ENCODE peak calls at places on chromosome 12, in eight cellular contexts. One of them, this sample, is unnamed.

GRCh38 chr12:87687362-87687761 is 341.8 kb downstream of the C12orf50 start:
- DNase-seq in left ventricle myocardium inferior: no peak
- DNase-seq in IMR-90: peak
- DNase-seq in dorsolateral prefrontal cortex: no peak
- DNase-seq in CD8-positive, alpha-beta T cell: no peak
- DNase-seq in A549: no peak
- DNase-seq in naive thymus-derived CD4-positive, alpha-beta T cell: no peak
- DNase-seq in endodermal cell: peak
- DNase-seq in this sample: no peak

GRCh38 chr12:12582895-12583303 is 20.2 kb upstream of the DUSP16 start:
- DNase-seq in left ventricle myocardium inferior: no peak
- DNase-seq in IMR-90: peak
- DNase-seq in dorsolateral prefrontal cortex: no peak
- DNase-seq in CD8-positive, alpha-beta T cell: no peak
- DNase-seq in A549: peak
- DNase-seq in naive thymus-derived CD4-positive, alpha-beta T cell: no peak
- DNase-seq in endodermal cell: no peak
- DNase-seq in this sample: no peak

GRCh38 chr12:65229441-65229840 is 49.0 kb upstream of the MSRB3 start:
- DNase-seq in left ventricle myocardium inferior: no peak
- DNase-seq in IMR-90: peak
- DNase-seq in dorsolateral prefrontal cortex: no peak
- DNase-seq in CD8-positive, alpha-beta T cell: no peak
- DNase-seq in A549: no peak
- DNase-seq in naive thymus-derived CD4-positive, alpha-beta T cell: no peak
- DNase-seq in endodermal cell: no peak
- DNase-seq in this sample: no peak

GRCh38 chr12:2732290-2732689 is 62.5 kb upstream of the FKBP4 start:
- DNase-seq in left ventricle myocardium inferior: no peak
- DNase-seq in IMR-90: no peak
- DNase-seq in dorsolateral prefrontal cortex: no peak
- DNase-seq in CD8-positive, alpha-beta T cell: no peak
- DNase-seq in A549: no peak
- DNase-seq in naive thymus-derived CD4-positive, alpha-beta T cell: no peak
- DNase-seq in endodermal cell: no peak
- DNase-seq in this sample: no peak

GRCh38 chr12:57896437-57897201 is 44.7 kb upstream of the ATP23 start:
- DNase-seq in left ventricle myocardium inferior: peak
- DNase-seq in IMR-90: peak
- DNase-seq in dorsolateral prefrontal cortex: peak
- DNase-seq in CD8-positive, alpha-beta T cell: no peak
- DNase-seq in A549: peak
- DNase-seq in naive thymus-derived CD4-positive, alpha-beta T cell: peak
- DNase-seq in endodermal cell: peak
- DNase-seq in this sample: no peak

GRCh38 chr12:52519826-52520662 is at the start of gene KRT5:
- DNase-seq in left ventricle myocardium inferior: no peak
- DNase-seq in IMR-90: no peak
- DNase-seq in dorsolateral prefrontal cortex: no peak
- DNase-seq in CD8-positive, alpha-beta T cell: no peak
- DNase-seq in A549: no peak
- DNase-seq in naive thymus-derived CD4-positive, alpha-beta T cell: no peak
- DNase-seq in endodermal cell: peak
- DNase-seq in this sample: no peak

GRCh38 chr12:77615331-77615730 is 215.4 kb upstream of the NAV3 start:
- DNase-seq in left ventricle myocardium inferior: no peak
- DNase-seq in IMR-90: no peak
- DNase-seq in dorsolateral prefrontal cortex: no peak
- DNase-seq in CD8-positive, alpha-beta T cell: no peak
- DNase-seq in A549: no peak
- DNase-seq in naive thymus-derived CD4-positive, alpha-beta T cell: no peak
- DNase-seq in endodermal cell: peak
- DNase-seq in this sample: no peak

GRCh38 chr12:70271025-70271424 is 27.8 kb downstream of the CNOT2 start:
- DNase-seq in left ventricle myocardium inferior: no peak
- DNase-seq in IMR-90: no peak
- DNase-seq in dorsolateral prefrontal cortex: no peak
- DNase-seq in CD8-positive, alpha-beta T cell: no peak
- DNase-seq in A549: no peak
- DNase-seq in naive thymus-derived CD4-positive, alpha-beta T cell: no peak
- DNase-seq in endodermal cell: no peak
- DNase-seq in this sample: no peak

GRCh38 chr12:32139064-32139421 is 32.4 kb downstream of the BICD1 start:
- DNase-seq in left ventricle myocardium inferior: no peak
- DNase-seq in IMR-90: peak
- DNase-seq in dorsolateral prefrontal cortex: no peak
- DNase-seq in CD8-positive, alpha-beta T cell: peak
- DNase-seq in A549: no peak
- DNase-seq in naive thymus-derived CD4-positive, alpha-beta T cell: peak
- DNase-seq in endodermal cell: peak
- DNase-seq in this sample: no peak

GRCh38 chr12:73964641-73965040 is 573.0 kb upstream of the ATXN7L3B start:
- DNase-seq in left ventricle myocardium inferior: no peak
- DNase-seq in IMR-90: no peak
- DNase-seq in dorsolateral prefrontal cortex: no peak
- DNase-seq in CD8-positive, alpha-beta T cell: no peak
- DNase-seq in A549: no peak
- DNase-seq in naive thymus-derived CD4-positive, alpha-beta T cell: no peak
- DNase-seq in endodermal cell: no peak
- DNase-seq in this sample: no peak

GRCh38 chr12:124493809-124494750 is 73.3 kb downstream of the NCOR2 start:
- DNase-seq in left ventricle myocardium inferior: no peak
- DNase-seq in IMR-90: no peak
- DNase-seq in dorsolateral prefrontal cortex: no peak
- DNase-seq in CD8-positive, alpha-beta T cell: no peak
- DNase-seq in A549: no peak
- DNase-seq in naive thymus-derived CD4-positive, alpha-beta T cell: no peak
- DNase-seq in endodermal cell: no peak
- DNase-seq in this sample: no peak

GRCh38 chr12:95959107-95959506 is 16.0 kb downstream of the AMDHD1 start:
- DNase-seq in left ventricle myocardium inferior: no peak
- DNase-seq in IMR-90: peak
- DNase-seq in dorsolateral prefrontal cortex: no peak
- DNase-seq in CD8-positive, alpha-beta T cell: no peak
- DNase-seq in A549: peak
- DNase-seq in naive thymus-derived CD4-positive, alpha-beta T cell: no peak
- DNase-seq in endodermal cell: peak
- DNase-seq in this sample: no peak

GRCh38 chr12:96219700-96220206 is 25.6 kb downstream of the ELK3 start:
- DNase-seq in left ventricle myocardium inferior: no peak
- DNase-seq in IMR-90: peak
- DNase-seq in dorsolateral prefrontal cortex: no peak
- DNase-seq in CD8-positive, alpha-beta T cell: no peak
- DNase-seq in A549: peak
- DNase-seq in naive thymus-derived CD4-positive, alpha-beta T cell: no peak
- DNase-seq in endodermal cell: peak
- DNase-seq in this sample: no peak

GRCh38 chr12:101053203-101053602 is 156.8 kb downstream of the SLC5A8 start:
- DNase-seq in left ventricle myocardium inferior: no peak
- DNase-seq in IMR-90: no peak
- DNase-seq in dorsolateral prefrontal cortex: no peak
- DNase-seq in CD8-positive, alpha-beta T cell: no peak
- DNase-seq in A549: no peak
- DNase-seq in naive thymus-derived CD4-positive, alpha-beta T cell: no peak
- DNase-seq in endodermal cell: no peak
- DNase-seq in this sample: no peak

GRCh38 chr12:117318591-117318990 is 42.8 kb downstream of the NOS1 start:
- DNase-seq in left ventricle myocardium inferior: no peak
- DNase-seq in IMR-90: no peak
- DNase-seq in dorsolateral prefrontal cortex: peak
- DNase-seq in CD8-positive, alpha-beta T cell: no peak
- DNase-seq in A549: no peak
- DNase-seq in naive thymus-derived CD4-positive, alpha-beta T cell: no peak
- DNase-seq in endodermal cell: no peak
- DNase-seq in this sample: no peak

GRCh38 chr12:89251326-89252237 is 100.7 kb downstream of the DUSP6 start:
- DNase-seq in left ventricle myocardium inferior: no peak
- DNase-seq in IMR-90: no peak
- DNase-seq in dorsolateral prefrontal cortex: no peak
- DNase-seq in CD8-positive, alpha-beta T cell: no peak
- DNase-seq in A549: no peak
- DNase-seq in naive thymus-derived CD4-positive, alpha-beta T cell: no peak
- DNase-seq in endodermal cell: no peak
- DNase-seq in this sample: no peak

DNA sequence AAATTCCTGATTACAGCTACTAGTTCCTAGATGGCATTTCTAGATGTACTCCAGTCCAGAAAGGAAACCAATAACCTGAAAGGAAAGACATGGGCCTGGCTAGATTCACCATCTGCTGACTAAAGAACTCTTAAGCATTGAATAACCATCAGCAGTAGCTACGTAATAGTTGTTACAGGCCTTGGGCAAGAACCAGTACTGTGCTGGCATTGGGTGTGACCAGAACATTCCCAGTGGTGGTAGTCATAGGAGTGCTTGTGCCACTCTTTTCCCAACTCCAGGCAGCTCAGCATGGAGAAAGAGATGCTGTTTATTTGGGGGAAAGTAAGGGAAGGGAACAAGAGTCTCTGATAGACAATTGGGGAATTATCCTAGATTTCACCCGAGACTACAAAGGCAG is 333.3 kb downstream of the SLC16A7 start:
- DNase-seq in left ventricle myocardium inferior: no peak
- DNase-seq in IMR-90: peak
- DNase-seq in dorsolateral prefrontal cortex: no peak
- DNase-seq in CD8-positive, alpha-beta T cell: no peak
- DNase-seq in A549: no peak
- DNase-seq in naive thymus-derived CD4-positive, alpha-beta T cell: no peak
- DNase-seq in endodermal cell: no peak
- DNase-seq in this sample: no peak
- H3K4me3 ChIP-seq in left ventricle myocardium inferior: no peak
- H3K4me3 ChIP-seq in IMR-90: no peak
- H3K4me3 ChIP-seq in dorsolateral prefrontal cortex: no peak
- H3K4me3 ChIP-seq in CD8-positive, alpha-beta T cell: no peak
- H3K4me3 ChIP-seq in A549: no peak
- H3K4me3 ChIP-seq in naive thymus-derived CD4-positive, alpha-beta T cell: no peak
- H3K4me3 ChIP-seq in endodermal cell: no peak
- H3K4me3 ChIP-seq in this sample: no peak

DNA sequence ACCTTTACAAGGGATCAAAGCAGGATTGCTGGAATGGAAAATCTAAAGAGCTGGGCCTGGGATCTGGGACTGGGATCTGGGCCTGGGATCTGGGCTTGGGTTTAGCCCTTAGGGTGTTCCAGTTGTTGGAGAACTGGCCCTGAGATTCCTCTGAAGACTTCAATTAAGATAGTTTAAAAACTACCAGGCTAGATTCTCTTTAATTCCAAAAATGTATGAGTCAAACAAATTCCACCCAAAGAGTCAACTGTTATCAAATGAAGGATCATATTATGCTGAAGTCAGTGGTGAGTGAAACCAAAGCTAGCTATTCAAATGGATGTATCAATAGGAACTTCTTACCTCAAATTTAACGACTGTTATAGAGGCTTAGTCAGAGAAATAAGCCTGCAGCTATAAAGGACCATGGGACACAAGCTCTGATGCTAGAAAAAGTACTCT is 40.5 kb downstream of the LIMA1 start:
- DNase-seq in left ventricle myocardium inferior: no peak
- DNase-seq in IMR-90: peak
- DNase-seq in dorsolateral prefrontal cortex: no peak
- DNase-seq in CD8-positive, alpha-beta T cell: no peak
- DNase-seq in A549: no peak
- DNase-seq in naive thymus-derived CD4-positive, alpha-beta T cell: no peak
- DNase-seq in endodermal cell: no peak
- DNase-seq in this sample: no peak
- H3K27ac ChIP-seq in left ventricle myocardium inferior: peak
- H3K27ac ChIP-seq in IMR-90: peak
- H3K27ac ChIP-seq in dorsolateral prefrontal cortex: no peak
- H3K27ac ChIP-seq in CD8-positive, alpha-beta T cell: no peak
- H3K27ac ChIP-seq in A549: peak
- H3K27ac ChIP-seq in naive thymus-derived CD4-positive, alpha-beta T cell: no peak
- H3K27ac ChIP-seq in endodermal cell: no peak
- H3K27ac ChIP-seq in this sample: no peak

GRCh38 chr12:110244829-110245228 is 36.2 kb upstream of the ATP2A2 start:
- DNase-seq in left ventricle myocardium inferior: peak
- DNase-seq in IMR-90: no peak
- DNase-seq in dorsolateral prefrontal cortex: no peak
- DNase-seq in CD8-positive, alpha-beta T cell: no peak
- DNase-seq in A549: no peak
- DNase-seq in naive thymus-derived CD4-positive, alpha-beta T cell: no peak
- DNase-seq in endodermal cell: peak
- DNase-seq in this sample: no peak
- H3K4me3 ChIP-seq in left ventricle myocardium inferior: peak
- H3K4me3 ChIP-seq in IMR-90: no peak
- H3K4me3 ChIP-seq in dorsolateral prefrontal cortex: no peak
- H3K4me3 ChIP-seq in CD8-positive, alpha-beta T cell: no peak
- H3K4me3 ChIP-seq in A549: no peak
- H3K4me3 ChIP-seq in naive thymus-derived CD4-positive, alpha-beta T cell: no peak
- H3K4me3 ChIP-seq in endodermal cell: no peak
- H3K4me3 ChIP-seq in this sample: no peak

GRCh38 chr12:105220150-105220928 is 15.6 kb downstream of the APPL2 start:
- DNase-seq in left ventricle myocardium inferior: no peak
- DNase-seq in IMR-90: no peak
- DNase-seq in dorsolateral prefrontal cortex: no peak
- DNase-seq in CD8-positive, alpha-beta T cell: no peak
- DNase-seq in A549: no peak
- DNase-seq in naive thymus-derived CD4-positive, alpha-beta T cell: no peak
- DNase-seq in endodermal cell: no peak
- DNase-seq in this sample: no peak

GRCh38 chr12:105220929-105221290 is 15.1 kb downstream of the APPL2 start:
- DNase-seq in left ventricle myocardium inferior: no peak
- DNase-seq in IMR-90: no peak
- DNase-seq in dorsolateral prefrontal cortex: no peak
- DNase-seq in CD8-positive, alpha-beta T cell: no peak
- DNase-seq in A549: no peak
- DNase-seq in naive thymus-derived CD4-positive, alpha-beta T cell: no peak
- DNase-seq in endodermal cell: no peak
- DNase-seq in this sample: no peak

GRCh38 chr12:105222326-105222655 is 13.7 kb downstream of the APPL2 start:
- DNase-seq in left ventricle myocardium inferior: no peak
- DNase-seq in IMR-90: no peak
- DNase-seq in dorsolateral prefrontal cortex: peak
- DNase-seq in CD8-positive, alpha-beta T cell: no peak
- DNase-seq in A549: no peak
- DNase-seq in naive thymus-derived CD4-positive, alpha-beta T cell: no peak
- DNase-seq in endodermal cell: no peak
- DNase-seq in this sample: no peak

GRCh38 chr12:105222726-105223357 is 13.1 kb downstream of the APPL2 start:
- DNase-seq in left ventricle myocardium inferior: no peak
- DNase-seq in IMR-90: no peak
- DNase-seq in dorsolateral prefrontal cortex: no peak
- DNase-seq in CD8-positive, alpha-beta T cell: no peak
- DNase-seq in A549: no peak
- DNase-seq in naive thymus-derived CD4-positive, alpha-beta T cell: no peak
- DNase-seq in endodermal cell: no peak
- DNase-seq in this sample: no peak

DNA sequence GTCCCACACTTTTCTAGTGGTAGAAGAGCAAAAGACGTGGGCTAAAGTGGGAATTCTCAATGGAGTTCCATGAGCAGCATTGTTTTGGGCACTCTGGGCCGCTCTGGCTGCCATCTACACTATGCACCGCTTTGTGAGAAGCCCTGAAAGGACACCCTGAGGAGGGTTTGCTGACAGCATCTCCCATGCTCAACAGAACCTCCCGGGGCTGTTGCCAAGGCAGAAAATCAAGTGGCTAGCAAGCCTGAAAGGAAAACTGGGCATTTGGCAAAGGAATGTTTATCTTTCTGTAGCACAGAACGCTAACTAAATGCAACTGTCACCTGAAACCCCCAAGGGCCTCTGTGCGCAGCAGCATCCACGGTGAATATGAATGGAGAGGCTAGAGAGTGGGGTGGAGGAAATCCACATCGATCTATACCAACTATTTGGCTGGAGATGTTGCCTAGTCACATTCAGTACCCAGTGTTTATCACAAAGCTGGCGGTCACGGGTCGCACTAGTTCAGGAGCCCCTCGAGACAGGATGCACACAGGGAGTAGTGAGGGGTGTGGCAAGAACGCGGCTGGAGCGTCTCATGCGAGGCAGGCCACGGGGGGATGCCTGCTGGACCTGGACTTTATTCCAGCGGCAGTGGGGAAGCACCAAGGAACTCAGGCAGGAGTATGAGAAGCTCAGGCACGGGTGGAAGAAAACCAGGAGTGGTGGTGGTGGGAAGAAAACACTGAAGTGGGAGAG is 14.2 kb downstream of the APPL2 start:
- DNase-seq in left ventricle myocardium inferior: no peak
- DNase-seq in IMR-90: no peak
- DNase-seq in dorsolateral prefrontal cortex: peak
- DNase-seq in CD8-positive, alpha-beta T cell: no peak
- DNase-seq in A549: no peak
- DNase-seq in naive thymus-derived CD4-positive, alpha-beta T cell: no peak
- DNase-seq in endodermal cell: no peak
- DNase-seq in this sample: no peak
- H3K27ac ChIP-seq in left ventricle myocardium inferior: peak
- H3K27ac ChIP-seq in IMR-90: no peak
- H3K27ac ChIP-seq in dorsolateral prefrontal cortex: peak
- H3K27ac ChIP-seq in CD8-positive, alpha-beta T cell: no peak
- H3K27ac ChIP-seq in A549: no peak
- H3K27ac ChIP-seq in naive thymus-derived CD4-positive, alpha-beta T cell: no peak
- H3K27ac ChIP-seq in endodermal cell: peak
- H3K27ac ChIP-seq in this sample: no peak

This sample was measured in CD4-positive, alpha-beta memory T cell.